ENCODE peak calls at places on chromosomes 2 and 18, in five cellular contexts. H is A549, Z is HepG2, K is K562, U is GM12878. P is an unnamed sample.

GRCh38 chr2:240412211-240412830 is 23.1 kb upstream of the GPC1 start:
- DNase-seq in H (no peak), Z (no peak), K (no peak), U (no peak), P (no peak)

GRCh38 chr2:234564719-234565118 is 67.8 kb upstream of the ARL4C start:
- DNase-seq in H (no peak), Z (no peak), K (no peak), U (no peak), P (peak; percentile 80)

GRCh38 chr18:72768681-72769229 is 99.0 kb downstream of the NETO1 start:
- DNase-seq in H (no peak), Z (no peak), K (no peak), U (no peak), P (no peak)

GRCh38 chr2:231545105-231545902 is 15.1 kb upstream of the NMUR1 start:
- DNase-seq in H (no peak), Z (no peak), K (peak; percentile 45), U (peak; percentile 98), P (peak; percentile 53)

GRCh38 chr2:7994397-7994951 is 687.4 kb upstream of the ID2 start:
- DNase-seq in H (no peak), Z (no peak), K (no peak), U (no peak), P (no peak)

GRCh38 chr2:13492262-13492661 is 775.5 kb downstream of the TRIB2 start:
- DNase-seq in H (no peak), Z (no peak), K (no peak), U (no peak), P (no peak)

GRCh38 chr18:78875268-78875997 is 104.2 kb upstream of the SALL3 start:
- DNase-seq in H (no peak), Z (peak; percentile 8), K (peak; percentile 45), U (no peak), P (no peak)

GRCh38 chr2:31531101-31531500 is 49.6 kb downstream of the SRD5A2 start:
- DNase-seq in H (no peak), Z (no peak), K (no peak), U (no peak), P (no peak)

GRCh38 chr2:220226076-220226475 is 598.6 kb downstream of the SLC4A3 start:
- DNase-seq in H (no peak), Z (no peak), K (no peak), U (no peak), P (no peak)

GRCh38 chr2:15223887-15224286 is 337.2 kb downstream of the NBAS start:
- DNase-seq in H (no peak), Z (no peak), K (no peak), U (no peak), P (peak; percentile 88)

GRCh38 chr2:135563793-135564192 is 32.5 kb downstream of the R3HDM1 start:
- DNase-seq in H (no peak), Z (peak; percentile 10), K (peak; percentile 32), U (no peak), P (peak; percentile 54)

GRCh38 chr2:134869941-134870736 is 31.7 kb downstream of the ACMSD start:
- DNase-seq in H (no peak), Z (no peak), K (no peak), U (no peak), P (peak; percentile 77)

GRCh38 chr18:30280861-30281470 is 761.6 kb downstream of the DSC3 start:
- DNase-seq in H (no peak), Z (peak; percentile 42), K (peak; percentile 65), U (no peak), P (peak; percentile 59)

GRCh38 chr2:201237486-201238241 is 22.7 kb upstream of the CASP8 start:
- DNase-seq in H (no peak), Z (no peak), K (no peak), U (no peak), P (no peak)

GRCh38 chr2:3494984-3495666 is 24.2 kb downstream of the ADI1 start:
- DNase-seq in H (no peak), Z (no peak), K (no peak), U (no peak), P (no peak)

GRCh38 chr2:98122524-98122923 is 35.6 kb downstream of the VWA3B start:
- DNase-seq in H (no peak), Z (no peak), K (no peak), U (no peak), P (no peak)
- TF ChIP-seq BHLHE40 in H (no peak), Z (no peak), K (no peak), U (no peak), P (no peak)

GRCh38 chr2:235954888-235955480 is 213.2 kb downstream of the GBX2 start:
- DNase-seq in H (no peak), Z (no peak), K (no peak), U (no peak), P (no peak)
- TF ChIP-seq RAD21 in H (no peak), Z (no peak), K (no peak), U (no peak), P (no peak)

DNA sequence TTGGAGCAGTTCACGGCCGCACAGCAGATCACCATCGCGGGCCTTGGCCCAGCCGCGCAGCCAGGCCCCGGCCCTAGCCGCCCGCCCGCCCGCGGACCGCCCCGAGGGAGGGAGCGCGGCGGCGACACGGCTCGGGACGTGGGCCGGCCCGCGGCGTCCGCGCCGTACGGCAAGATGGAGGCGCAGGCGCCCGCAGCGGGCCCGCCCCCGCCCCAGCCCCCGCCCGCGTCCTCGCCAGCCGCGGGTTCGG is at the start of gene THAP4:
- DNase-seq in H (no peak), Z (no peak), K (no peak), U (no peak), P (no peak)
- TF ChIP-seq BHLHE40 in H (no peak), Z (no peak), K (no peak), U (no peak), P (no peak)

DNA sequence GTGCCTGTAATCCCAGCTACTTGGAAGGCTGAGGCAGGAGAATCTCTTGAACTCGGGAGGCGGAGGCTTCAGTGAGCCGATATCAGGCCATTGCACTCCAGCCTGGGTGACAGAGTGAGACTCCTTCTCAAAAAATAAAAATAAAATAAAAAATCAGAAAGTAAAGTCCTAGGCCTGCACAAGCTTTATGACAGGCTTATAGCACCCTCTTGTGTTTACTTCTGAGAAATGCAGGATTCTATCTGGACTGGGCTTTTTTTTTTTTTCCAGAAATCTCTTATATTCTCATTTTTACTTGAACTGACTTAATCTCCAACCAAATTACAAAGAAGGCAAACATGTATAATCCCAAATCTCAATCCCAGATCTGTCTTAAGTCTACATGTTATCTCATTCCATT is 26.1 kb upstream of the REG3G start:
- DNase-seq in H (no peak), Z (no peak), K (peak; percentile 23), U (no peak), P (no peak)
- TF ChIP-seq RAD21 in H (peak; percentile 51), Z (no peak), K (peak; percentile 37), U (peak; percentile 56), P (peak; percentile 44)

DNA sequence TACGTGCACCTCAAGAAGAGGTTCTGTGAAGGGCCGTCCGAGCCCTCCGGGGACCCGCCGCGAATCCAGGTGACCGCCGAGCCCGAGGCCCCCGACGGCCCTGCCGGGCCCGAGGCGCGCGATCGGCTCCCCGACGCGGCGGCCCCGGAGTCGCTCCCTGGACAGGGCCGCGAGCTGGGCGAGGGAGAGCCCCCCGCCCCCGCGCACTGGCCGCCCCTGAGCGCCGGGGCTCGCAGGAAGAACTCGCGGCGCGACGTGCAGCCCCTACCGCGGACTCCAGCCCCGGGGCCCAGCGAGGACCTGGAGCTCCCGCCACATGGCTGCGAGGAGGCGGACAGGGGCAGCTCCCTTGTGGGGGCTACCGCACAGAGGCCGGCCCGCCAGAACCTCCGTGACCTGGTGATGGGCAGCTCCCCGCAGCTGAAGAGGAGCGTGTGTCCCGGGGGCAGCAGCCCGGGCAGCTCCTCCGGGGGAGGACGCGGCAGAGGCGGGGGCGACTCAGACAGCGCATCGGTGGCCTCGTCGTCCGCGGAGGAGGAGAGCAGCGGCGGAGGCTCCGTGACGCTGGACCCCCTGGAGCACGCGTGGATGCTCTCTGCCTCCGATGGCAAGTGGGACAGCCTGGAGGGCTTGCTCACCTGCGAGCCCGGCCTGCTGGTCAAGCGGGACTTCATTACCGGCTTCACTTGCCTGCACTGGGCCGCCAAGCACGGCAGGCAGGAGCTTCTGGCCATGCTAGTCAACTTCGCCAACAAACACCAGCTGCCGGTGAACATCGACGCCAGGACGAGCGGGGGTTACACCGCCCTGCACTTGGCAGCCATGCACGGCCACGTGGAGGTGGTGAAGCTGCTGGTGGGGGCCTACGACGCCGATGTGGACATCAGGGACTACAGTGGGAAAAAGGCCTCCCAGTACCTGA is 812 bp downstream of the SOWAHC start:
- DNase-seq in H (no peak), Z (no peak), K (no peak), U (no peak), P (no peak)
- TF ChIP-seq BHLHE40 in H (no peak), Z (no peak), K (no peak), U (no peak), P (no peak)

GRCh38 chr2:101399001-101399794 is 11.9 kb upstream of the CREG2 start:
- DNase-seq in H (no peak), Z (no peak), K (no peak), U (no peak), P (no peak)
- TF ChIP-seq RAD21 in H (no peak), Z (no peak), K (no peak), U (no peak), P (no peak)

DNA sequence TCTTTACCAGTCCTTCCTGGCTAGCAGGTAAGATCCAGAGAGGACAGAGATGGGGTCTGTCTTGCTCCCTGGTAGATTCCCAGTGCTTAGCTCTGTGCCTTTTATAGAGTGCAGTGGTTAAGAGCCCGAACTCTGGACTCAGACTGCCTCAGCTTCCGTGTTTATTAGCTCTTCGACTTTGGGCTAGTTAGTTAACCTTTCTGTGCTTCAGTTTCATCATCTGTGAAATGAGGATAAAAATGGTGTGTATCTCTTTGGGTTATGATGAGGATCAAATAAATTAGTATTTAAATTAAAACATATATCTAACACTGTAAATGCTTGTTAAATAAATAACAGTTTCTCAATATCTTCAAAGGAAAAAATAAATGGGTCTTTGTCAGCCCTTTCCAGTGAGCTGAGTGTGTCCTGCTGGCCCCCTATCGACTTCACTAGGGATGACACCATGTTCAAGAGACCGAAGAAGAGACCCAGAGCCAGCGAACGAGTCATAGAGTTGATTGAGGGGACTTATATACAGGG is 38.2 kb downstream of the CERS6 start:
- DNase-seq in H (peak; percentile 13), Z (peak; percentile 81), K (peak; percentile 60), U (no peak), P (no peak)
- TF ChIP-seq BHLHE40 in H (no peak), Z (no peak), K (no peak), U (no peak), P (no peak)

DNA sequence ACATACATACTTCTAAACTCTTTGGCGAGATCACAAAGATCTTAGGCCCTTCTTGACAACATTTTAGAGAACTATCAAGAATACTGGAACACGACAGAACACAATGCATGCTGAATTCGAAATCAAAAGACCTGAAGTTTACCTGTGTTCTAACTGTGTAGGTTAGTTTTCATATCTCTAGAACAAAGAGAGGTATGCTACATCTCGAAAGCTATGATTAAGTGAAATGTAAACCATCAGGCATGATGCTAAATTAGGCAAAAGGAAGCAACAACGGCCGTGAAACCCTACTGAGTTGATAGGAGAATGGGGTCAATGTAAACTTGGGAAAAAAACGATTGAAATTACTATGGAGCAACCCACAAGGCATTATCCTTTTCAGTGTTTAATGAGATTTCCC is 43.7 kb downstream of the IKZF2 start:
- DNase-seq in H (no peak), Z (no peak), K (no peak), U (no peak), P (no peak)
- TF ChIP-seq RAD21 in H (no peak), Z (no peak), K (no peak), U (no peak), P (no peak)